ENCODE peak calls at places on chromosomes 16 and 17, in ten cellular contexts. K is left ventricle myocardium inferior, M is AG09319, T is Peyer's patch, E is colonic mucosa, C is nephron progenitor cell, X is left lung, N is AG04450, S is glutamatergic neuron, R is GM20000. O is an unnamed sample.

GRCh38 chr17:11485336-11485735 is 112.9 kb upstream of the DNAH9 start:
- DNase-seq in C (no peak), X (no peak), K (no peak), N (no peak), T (no peak), E (no peak), R (no peak), S (no peak), M (no peak), O (peak; percentile 62)

GRCh38 chr17:77781536-77781935 is 177.0 kb upstream of the TNRC6C start:
- DNase-seq in M (no peak), C (no peak), N (no peak), T (no peak), R (no peak), E (no peak), X (no peak), S (no peak), K (no peak), O (no peak)

GRCh38 chr17:34598161-34598776 is 18.9 kb downstream of the TMEM132E start:
- DNase-seq in N (no peak), E (no peak), X (no peak), S (peak; percentile 75), M (no peak), K (no peak), C (peak; percentile 45), T (no peak), R (no peak), O (no peak)

GRCh38 chr17:81865733-81866439 is 5.3 kb downstream of the ARHGDIA start:
- DNase-seq in M (no peak), T (peak; percentile 95), E (peak; percentile 97), N (no peak), R (no peak), X (no peak), K (no peak), C (no peak), S (no peak), O (no peak)

GRCh38 chr17:2028737-2029136 is 1.2 kb upstream of the DPH1 start:
- DNase-seq in X (no peak), T (no peak), C (no peak), M (no peak), S (peak; percentile 29), K (no peak), E (no peak), R (no peak), N (no peak), O (no peak)

GRCh38 chr16:2820836-2821482 is 3.9 kb downstream of the PRSS21 start:
- DNase-seq in K (no peak), C (no peak), E (no peak), N (no peak), M (no peak), X (no peak), T (peak; percentile 25), R (no peak), S (no peak), O (no peak)

GRCh38 chr16:31253642-31254045 is 6.1 kb upstream of the ITGAM start:
- DNase-seq in C (no peak), K (peak; percentile 20), N (no peak), E (no peak), M (no peak), R (no peak), T (peak; percentile 70), S (no peak), X (peak; percentile 79), O (no peak)

GRCh38 chr16:87939562-87940423 is 3.5 kb upstream of the CA5A start:
- DNase-seq in C (no peak), X (no peak), S (no peak), E (no peak), K (no peak), M (no peak), N (no peak), T (no peak), R (no peak), O (no peak)

GRCh38 chr17:81867123-81867951 is 3.8 kb downstream of the ARHGDIA start:
- DNase-seq in N (no peak), T (peak; percentile 63), C (no peak), K (no peak), M (no peak), S (no peak), E (peak; percentile 69), R (no peak), X (no peak), O (no peak)

GRCh38 chr17:72030067-72030899 is 90.5 kb upstream of the SOX9 start:
- DNase-seq in T (peak; percentile 47), K (peak; percentile 16), C (peak; percentile 56), R (peak; percentile 54), E (peak; percentile 37), X (no peak), N (peak; percentile 10), S (peak; percentile 58), M (peak; percentile 43), O (no peak)

GRCh38 chr17:10197721-10198508 is 491 bp downstream of the GAS7 start:
- DNase-seq in N (no peak), S (peak; percentile 59), R (peak; percentile 55), K (peak; percentile 20), E (no peak), M (no peak), C (peak; percentile 61), T (no peak), X (peak; percentile 39), O (no peak)

GRCh38 chr17:10196936-10197335 is 1.5 kb downstream of the GAS7 start:
- DNase-seq in M (no peak), K (no peak), E (no peak), C (no peak), X (no peak), N (no peak), R (no peak), S (no peak), T (no peak), O (no peak)

GRCh38 chr17:10197362-10197720 is 1.1 kb downstream of the GAS7 start:
- DNase-seq in C (no peak), S (no peak), E (no peak), M (no peak), N (no peak), X (no peak), R (no peak), T (no peak), K (peak; percentile 34), O (no peak)

GRCh38 chr17:10200016-10200415 is 1.6 kb upstream of the GAS7 start:
- DNase-seq in E (no peak), R (no peak), K (no peak), X (no peak), T (no peak), C (no peak), N (no peak), M (no peak), S (no peak), O (no peak)

GRCh38 chr17:10198509-10199249 is at the start of gene GAS7:
- DNase-seq in C (peak; percentile 89), K (peak; percentile 81), N (no peak), X (peak; percentile 66), E (peak; percentile 54), S (peak; percentile 74), M (no peak), T (peak; percentile 69), R (peak; percentile 86), O (peak; percentile 87)
- TF ChIP-seq CTCF in C (no peak), K (no peak), N (no peak), X (no peak), E (no peak), S (no peak), M (no peak), T (no peak), R (no peak), O (no peak)

GRCh38 chr17:64774888-64775600 is 112.9 kb upstream of the SMURF2 start:
- DNase-seq in S (no peak), C (no peak), N (no peak), T (peak; percentile 37), K (no peak), E (no peak), X (no peak), M (no peak), R (peak; percentile 11), O (peak; percentile 51)

GRCh38 chr17:64775701-64776570 is 113.8 kb upstream of the SMURF2 start:
- DNase-seq in T (peak; percentile 44), M (no peak), E (peak; percentile 27), X (no peak), C (no peak), N (no peak), S (no peak), K (no peak), R (no peak), O (peak; percentile 66)

GRCh38 chr17:64772845-64773299 is 110.8 kb upstream of the SMURF2 start:
- DNase-seq in C (no peak), E (no peak), K (no peak), T (peak; percentile 41), M (no peak), X (no peak), R (no peak), S (no peak), N (no peak), O (peak; percentile 63)

GRCh38 chr17:64773386-64773835 is 111.3 kb upstream of the SMURF2 start:
- DNase-seq in E (no peak), K (no peak), R (no peak), X (no peak), M (no peak), C (no peak), S (no peak), T (peak; percentile 42), N (no peak), O (peak; percentile 67)

GRCh38 chr17:64773836-64774761 is 112.0 kb upstream of the SMURF2 start:
- DNase-seq in T (peak; percentile 79), N (peak; percentile 18), C (peak; percentile 70), X (peak; percentile 77), K (no peak), M (peak; percentile 7), S (no peak), R (peak; percentile 60), E (peak; percentile 90), O (peak; percentile 79)
- TF ChIP-seq CTCF in T (no peak), N (peak; percentile 66), C (peak; percentile 40), X (peak; percentile 25), K (peak; percentile 29), M (peak; percentile 36), S (peak; percentile 14), R (no peak), E (no peak), O (peak; percentile 49)

DNA sequence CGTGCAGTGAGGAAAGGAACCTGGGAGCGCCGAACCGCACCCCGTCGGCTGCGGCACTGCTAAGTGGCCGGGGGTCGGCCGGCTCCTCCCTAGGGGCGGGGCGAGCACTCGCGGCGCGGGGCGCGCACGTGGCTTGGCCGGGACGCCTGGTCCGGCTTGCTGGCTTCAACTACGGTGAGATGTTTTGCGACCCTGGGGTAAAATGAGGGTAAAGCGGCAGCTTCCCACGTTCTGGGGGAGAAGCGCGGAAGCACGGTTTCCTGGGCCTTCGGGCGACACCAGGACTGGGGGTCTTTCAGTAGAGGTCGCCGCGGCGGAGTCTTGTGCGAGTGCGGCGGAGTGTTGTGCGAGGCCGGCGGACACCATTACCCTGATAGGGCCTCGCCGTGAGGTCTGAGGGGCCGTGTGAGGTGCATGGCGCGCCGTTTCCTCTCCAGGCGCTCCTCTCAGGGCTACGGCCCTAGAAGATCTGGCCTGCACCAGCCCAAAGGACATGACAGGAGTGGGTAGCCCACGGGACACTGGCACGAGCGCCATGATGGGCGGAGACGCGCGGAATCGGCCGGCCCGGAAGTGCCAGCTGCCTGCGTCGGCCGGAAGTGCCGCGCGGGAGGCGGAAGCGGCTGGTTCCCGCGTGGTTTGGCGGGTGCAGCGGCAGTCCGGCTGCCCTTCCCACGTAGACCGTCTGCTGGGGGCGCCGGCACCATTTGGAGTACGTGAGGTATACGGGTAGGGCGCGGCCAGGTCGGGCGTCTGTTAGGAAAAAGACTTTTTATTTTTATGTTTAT is at the start of gene PIGW:
- DNase-seq in T (peak; percentile 94), N (peak; percentile 63), R (peak; percentile 92), X (peak; percentile 90), S (peak; percentile 92), C (peak; percentile 89), E (peak; percentile 92), M (peak; percentile 64), K (peak; percentile 89), O (peak; percentile 95)
- TF ChIP-seq CTCF in T (no peak), N (no peak), R (no peak), X (peak; percentile 29), S (no peak), C (no peak), E (no peak), M (peak; percentile 2), K (no peak), O (no peak)

GRCh38 chr17:67833946-67834631 is 8.8 kb downstream of the BPTF start:
- DNase-seq in C (no peak), M (no peak), X (no peak), S (peak; percentile 34), E (peak; percentile 11), K (no peak), N (no peak), T (no peak), R (no peak), O (peak; percentile 15)
- TF ChIP-seq CTCF in C (peak; percentile 13), M (no peak), X (no peak), S (peak; percentile 47), E (no peak), K (no peak), N (peak; percentile 30), T (no peak), R (no peak), O (no peak)